ENCODE peak calls at places on chromosomes 12 and 14, in seven cellular contexts. One of them, this sample, is unnamed. For H3K4me1, the result is how much of the 10 kb centered on the place peaks cover.

GRCh38 chr14:74574092-74574438 is 38.0 kb downstream of the LTBP2 start:
- DNase-seq in tibial artery: no peak
- DNase-seq in neural progenitor cell: no peak
- DNase-seq in Panc1: no peak
- DNase-seq in GM23338: no peak
- DNase-seq in A549: no peak
- DNase-seq in ovary: no peak
- DNase-seq in this sample: no peak

GRCh38 chr14:41749425-41749824 is 142.7 kb downstream of the LRFN5 start:
- DNase-seq in tibial artery: no peak
- DNase-seq in neural progenitor cell: no peak
- DNase-seq in Panc1: no peak
- DNase-seq in GM23338: no peak
- DNase-seq in A549: no peak
- DNase-seq in ovary: no peak
- DNase-seq in this sample: no peak

GRCh38 chr12:70227911-70228310 is 15.3 kb upstream of the CNOT2 start:
- DNase-seq in tibial artery: no peak
- DNase-seq in neural progenitor cell: no peak
- DNase-seq in Panc1: no peak
- DNase-seq in GM23338: no peak
- DNase-seq in A549: no peak
- DNase-seq in ovary: no peak
- DNase-seq in this sample: no peak

GRCh38 chr12:133058203-133059125 is 21.2 kb downstream of the ZNF84 start:
- DNase-seq in tibial artery: no peak
- DNase-seq in neural progenitor cell: no peak
- DNase-seq in Panc1: no peak
- DNase-seq in GM23338: peak
- DNase-seq in A549: peak
- DNase-seq in ovary: no peak
- DNase-seq in this sample: no peak

GRCh38 chr12:23185346-23185745 is 560.4 kb downstream of the ETNK1 start:
- DNase-seq in tibial artery: no peak
- DNase-seq in neural progenitor cell: no peak
- DNase-seq in Panc1: no peak
- DNase-seq in GM23338: no peak
- DNase-seq in A549: no peak
- DNase-seq in ovary: no peak
- DNase-seq in this sample: no peak

GRCh38 chr14:84894254-84894653 is 635.7 kb upstream of the FLRT2 start:
- DNase-seq in tibial artery: no peak
- DNase-seq in neural progenitor cell: no peak
- DNase-seq in Panc1: no peak
- DNase-seq in GM23338: no peak
- DNase-seq in A549: no peak
- DNase-seq in ovary: no peak
- DNase-seq in this sample: no peak

GRCh38 chr12:42446761-42447160 is 120.8 kb downstream of the PPHLN1 start:
- DNase-seq in tibial artery: no peak
- DNase-seq in neural progenitor cell: peak
- DNase-seq in Panc1: no peak
- DNase-seq in GM23338: peak
- DNase-seq in A549: no peak
- DNase-seq in ovary: no peak
- DNase-seq in this sample: no peak

GRCh38 chr12:39764944-39765560 is 145.4 kb upstream of the ABCD2 start:
- DNase-seq in tibial artery: no peak
- DNase-seq in neural progenitor cell: peak
- DNase-seq in Panc1: peak
- DNase-seq in GM23338: peak
- DNase-seq in A549: peak
- DNase-seq in ovary: no peak
- DNase-seq in this sample: no peak

GRCh38 chr12:45357547-45358417 is 141.9 kb downstream of the ANO6 start:
- DNase-seq in tibial artery: peak
- DNase-seq in neural progenitor cell: no peak
- DNase-seq in Panc1: no peak
- DNase-seq in GM23338: no peak
- DNase-seq in A549: no peak
- DNase-seq in ovary: peak
- DNase-seq in this sample: no peak

GRCh38 chr14:61615743-61616523 is 79.4 kb upstream of the HIF1A start:
- DNase-seq in tibial artery: no peak
- DNase-seq in neural progenitor cell: no peak
- DNase-seq in Panc1: no peak
- DNase-seq in GM23338: no peak
- DNase-seq in A549: no peak
- DNase-seq in ovary: no peak
- DNase-seq in this sample: no peak

GRCh38 chr14:61619494-61619893 is 75.8 kb upstream of the HIF1A start:
- DNase-seq in tibial artery: no peak
- DNase-seq in neural progenitor cell: no peak
- DNase-seq in Panc1: no peak
- DNase-seq in GM23338: no peak
- DNase-seq in A549: no peak
- DNase-seq in ovary: no peak
- DNase-seq in this sample: no peak

GRCh38 chr14:61618448-61618847 is 76.9 kb upstream of the HIF1A start:
- DNase-seq in tibial artery: no peak
- DNase-seq in neural progenitor cell: no peak
- DNase-seq in Panc1: no peak
- DNase-seq in GM23338: no peak
- DNase-seq in A549: no peak
- DNase-seq in ovary: no peak
- DNase-seq in this sample: no peak

GRCh38 chr14:61614693-61615092 is 80.6 kb upstream of the HIF1A start:
- DNase-seq in tibial artery: no peak
- DNase-seq in neural progenitor cell: no peak
- DNase-seq in Panc1: no peak
- DNase-seq in GM23338: no peak
- DNase-seq in A549: no peak
- DNase-seq in ovary: no peak
- DNase-seq in this sample: no peak

GRCh38 chr14:61616524-61617185 is 78.7 kb upstream of the HIF1A start:
- DNase-seq in tibial artery: no peak
- DNase-seq in neural progenitor cell: no peak
- DNase-seq in Panc1: no peak
- DNase-seq in GM23338: no peak
- DNase-seq in A549: no peak
- DNase-seq in ovary: no peak
- DNase-seq in this sample: no peak
- H3K4me1 ChIP-seq in tibial artery: under half
- H3K4me1 ChIP-seq in neural progenitor cell: under half
- H3K4me1 ChIP-seq in Panc1: under half
- H3K4me1 ChIP-seq in GM23338: under half
- H3K4me1 ChIP-seq in A549: under half
- H3K4me1 ChIP-seq in ovary: under half
- H3K4me1 ChIP-seq in this sample: under half

DNA sequence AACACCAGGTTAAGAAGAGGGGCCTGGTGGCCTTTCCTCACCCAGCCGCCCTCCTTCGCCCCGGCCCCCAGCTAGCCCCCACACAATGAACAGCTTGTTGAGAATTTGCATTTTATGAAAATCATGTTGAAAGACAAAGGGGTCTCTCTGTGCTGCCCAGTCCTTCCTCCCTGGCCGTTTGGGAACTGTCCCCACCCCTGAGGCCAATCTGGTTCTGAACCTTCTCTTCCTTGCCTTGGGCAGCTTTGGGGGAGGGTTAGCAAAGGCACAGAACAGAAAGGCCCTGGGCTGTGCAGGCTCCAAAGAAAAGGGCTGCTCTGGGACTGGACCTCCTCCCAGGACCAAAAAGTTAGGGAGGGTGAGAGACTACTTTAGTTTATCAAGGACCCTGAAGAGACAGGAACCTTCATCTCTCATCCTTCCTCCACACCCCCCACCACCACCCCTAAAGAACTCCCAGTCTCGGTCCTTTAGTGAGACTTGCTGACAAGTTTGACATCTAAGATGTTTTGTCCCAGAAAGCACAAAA is 1.3 kb downstream of the TAMALIN start:
- DNase-seq in tibial artery: no peak
- DNase-seq in neural progenitor cell: no peak
- DNase-seq in Panc1: no peak
- DNase-seq in GM23338: no peak
- DNase-seq in A549: no peak
- DNase-seq in ovary: no peak
- DNase-seq in this sample: no peak
- H3K4me1 ChIP-seq in tibial artery: under half
- H3K4me1 ChIP-seq in neural progenitor cell: under half
- H3K4me1 ChIP-seq in Panc1: under half
- H3K4me1 ChIP-seq in GM23338: under half
- H3K4me1 ChIP-seq in A549: under half
- H3K4me1 ChIP-seq in ovary: under half
- H3K4me1 ChIP-seq in this sample: under half

DNA sequence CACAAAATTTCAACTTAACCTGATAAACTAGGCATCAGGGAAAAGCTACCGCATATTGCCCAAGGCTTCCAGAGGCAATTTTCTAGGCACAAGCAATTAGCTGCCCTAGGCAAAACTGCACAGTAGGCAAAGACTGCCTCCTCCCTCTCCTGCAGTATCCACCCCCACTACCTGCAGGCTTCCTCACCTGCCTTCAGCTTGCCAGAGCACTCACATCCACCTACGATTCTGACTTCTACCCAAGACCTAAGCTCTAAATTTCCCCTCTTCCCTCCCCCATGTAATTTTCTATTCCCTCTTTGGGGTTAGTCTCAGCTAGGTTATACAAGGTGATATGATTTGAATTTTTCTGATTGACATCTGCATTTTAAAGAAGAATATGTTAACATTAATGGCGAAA is 21.9 kb upstream of the CCDC196 start:
- DNase-seq in tibial artery: no peak
- DNase-seq in neural progenitor cell: no peak
- DNase-seq in Panc1: no peak
- DNase-seq in GM23338: no peak
- DNase-seq in A549: no peak
- DNase-seq in ovary: no peak
- DNase-seq in this sample: no peak
- H3K4me1 ChIP-seq in tibial artery: under half
- H3K4me1 ChIP-seq in neural progenitor cell: under half
- H3K4me1 ChIP-seq in Panc1: under half
- H3K4me1 ChIP-seq in GM23338: under half
- H3K4me1 ChIP-seq in A549: under half
- H3K4me1 ChIP-seq in ovary: under half
- H3K4me1 ChIP-seq in this sample: under half

GRCh38 chr14:94343238-94343637 is 20.1 kb upstream of the SERPINA6 start:
- DNase-seq in tibial artery: no peak
- DNase-seq in neural progenitor cell: no peak
- DNase-seq in Panc1: no peak
- DNase-seq in GM23338: no peak
- DNase-seq in A549: no peak
- DNase-seq in ovary: no peak
- DNase-seq in this sample: no peak
- H3K4me1 ChIP-seq in tibial artery: under half
- H3K4me1 ChIP-seq in neural progenitor cell: under half
- H3K4me1 ChIP-seq in Panc1: under half
- H3K4me1 ChIP-seq in GM23338: under half
- H3K4me1 ChIP-seq in A549: under half
- H3K4me1 ChIP-seq in ovary: under half
- H3K4me1 ChIP-seq in this sample: under half

DNA sequence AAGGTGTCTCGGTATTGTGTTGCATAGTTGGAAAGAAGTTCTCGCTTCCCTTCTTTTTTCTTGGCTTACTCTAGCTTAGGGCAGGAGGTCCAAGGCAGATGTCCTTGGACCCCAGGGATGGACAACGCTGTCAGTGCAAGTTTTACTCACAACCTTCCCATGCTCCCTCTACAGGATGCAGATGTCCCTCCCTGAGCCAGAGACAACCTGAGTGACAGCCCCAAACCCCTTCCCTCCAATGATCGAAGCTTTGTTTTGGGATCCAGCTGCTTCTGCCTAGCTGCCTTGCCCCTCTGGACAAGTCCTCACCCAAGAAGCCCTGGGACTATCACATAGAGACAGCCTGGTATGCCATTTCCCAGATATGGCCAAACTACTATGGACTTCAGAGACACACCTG is 112.0 kb upstream of the RAP1B start:
- DNase-seq in tibial artery: no peak
- DNase-seq in neural progenitor cell: no peak
- DNase-seq in Panc1: no peak
- DNase-seq in GM23338: peak
- DNase-seq in A549: no peak
- DNase-seq in ovary: no peak
- DNase-seq in this sample: no peak
- H3K4me1 ChIP-seq in tibial artery: under half
- H3K4me1 ChIP-seq in neural progenitor cell: under half
- H3K4me1 ChIP-seq in Panc1: under half
- H3K4me1 ChIP-seq in GM23338: under half
- H3K4me1 ChIP-seq in A549: under half
- H3K4me1 ChIP-seq in ovary: under half
- H3K4me1 ChIP-seq in this sample: under half

DNA sequence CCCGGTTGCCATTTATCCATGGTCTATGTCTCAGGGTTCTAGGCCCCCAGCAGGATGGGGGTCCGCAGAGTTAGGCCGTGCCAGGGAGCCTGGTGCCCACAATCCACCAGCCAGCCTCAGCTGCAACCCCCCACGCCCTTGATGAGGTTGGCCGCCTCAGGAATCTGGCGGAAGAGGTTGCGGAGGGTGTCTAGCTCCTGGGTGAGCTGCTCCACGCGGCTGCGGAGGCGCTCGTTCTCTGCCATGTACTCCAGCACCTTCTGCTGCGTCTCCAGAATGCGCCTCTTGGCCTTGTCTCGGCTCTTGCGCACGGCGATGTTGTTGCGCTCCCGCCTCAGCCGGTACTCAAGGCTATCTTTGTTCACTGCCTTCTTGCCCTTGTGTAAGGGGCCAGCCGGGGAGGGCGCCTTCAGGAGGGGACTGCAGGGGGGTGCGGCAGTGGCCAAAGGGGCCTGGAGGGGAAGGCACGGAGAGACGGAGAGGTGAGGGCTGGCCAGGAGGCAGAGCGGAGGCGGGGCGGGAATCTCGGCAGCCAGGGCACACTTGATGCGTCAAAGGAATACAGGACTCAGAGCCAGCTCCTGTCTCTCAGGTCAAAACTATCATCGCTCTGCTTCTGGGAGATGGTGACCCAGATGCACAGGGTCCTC is 1.6 kb downstream of the CEBPE start:
- DNase-seq in tibial artery: no peak
- DNase-seq in neural progenitor cell: no peak
- DNase-seq in Panc1: no peak
- DNase-seq in GM23338: no peak
- DNase-seq in A549: no peak
- DNase-seq in ovary: no peak
- DNase-seq in this sample: no peak
- H3K4me1 ChIP-seq in tibial artery: under half
- H3K4me1 ChIP-seq in neural progenitor cell: under half
- H3K4me1 ChIP-seq in Panc1: under half
- H3K4me1 ChIP-seq in GM23338: under half
- H3K4me1 ChIP-seq in A549: under half
- H3K4me1 ChIP-seq in ovary: under half
- H3K4me1 ChIP-seq in this sample: under half

This sample was measured in iPS DF 6.9.